ENCODE peak calls at places on chromosomes 13 and 19, in eight cellular contexts. G, E, Z, P, V, F, L and T are unnamed samples.

GRCh38 chr19:18542936-18543813 is at the start of gene FKBP8:
- DNase-seq in G (peak; percentile 91), E (peak; percentile 67), Z (no peak), P (peak; percentile 97), V (peak; percentile 96), F (peak; percentile 90), L (peak; percentile 87), T (peak; percentile 97)

GRCh38 chr19:19661141-19661674 is 2.3 kb downstream of the ATP13A1 start:
- DNase-seq in G (no peak), E (no peak), Z (no peak), P (no peak), V (no peak), F (no peak), L (no peak), T (no peak)

GRCh38 chr13:70490320-70490935 is 382.2 kb upstream of the KLHL1 start:
- DNase-seq in G (no peak), E (no peak), Z (no peak), P (no peak), V (no peak), F (no peak), L (no peak), T (no peak)

GRCh38 chr19:46296722-46297431 is at the start of gene HIF3A:
- DNase-seq in G (no peak), E (no peak), Z (no peak), P (peak; percentile 93), V (peak; percentile 86), F (no peak), L (no peak), T (peak; percentile 99)

GRCh38 chr19:29714371-29714952 is 599 bp downstream of the C19orf12 start:
- DNase-seq in G (peak; percentile 21), E (no peak), Z (no peak), P (no peak), V (no peak), F (peak; percentile 11), L (no peak), T (no peak)

GRCh38 chr19:3606690-3607289 is at the start of gene TBXA2R:
- DNase-seq in G (peak; percentile 28), E (no peak), Z (no peak), P (peak; percentile 77), V (peak; percentile 88), F (peak; percentile 67), L (peak; percentile 32), T (peak; percentile 63)

GRCh38 chr13:93861818-93862217 is 617.7 kb downstream of the DCT start:
- DNase-seq in G (no peak), E (no peak), Z (no peak), P (no peak), V (peak; percentile 17), F (no peak), L (no peak), T (no peak)

GRCh38 chr19:30459859-30460258 is 87.7 kb downstream of the ZNF536 start:
- DNase-seq in G (no peak), E (no peak), Z (no peak), P (no peak), V (no peak), F (no peak), L (no peak), T (no peak)

GRCh38 chr13:86581711-86582110 is 782.5 kb upstream of the SLITRK6 start:
- DNase-seq in G (no peak), E (no peak), Z (no peak), P (no peak), V (no peak), F (no peak), L (no peak), T (no peak)

GRCh38 chr13:41588899-41589298 is 131.5 kb downstream of the RGCC start:
- DNase-seq in G (no peak), E (no peak), Z (no peak), P (no peak), V (no peak), F (no peak), L (no peak), T (peak; percentile 21)

GRCh38 chr13:70523622-70524021 is 415.4 kb upstream of the KLHL1 start:
- DNase-seq in G (no peak), E (no peak), Z (no peak), P (no peak), V (no peak), F (no peak), L (no peak), T (no peak)

GRCh38 chr19:7582446-7582845 is 13.2 kb upstream of the CAMSAP3 start:
- DNase-seq in G (no peak), E (no peak), Z (no peak), P (no peak), V (no peak), F (no peak), L (no peak), T (no peak)

GRCh38 chr19:40519352-40520322 is 52.8 kb downstream of the SPTBN4 start:
- DNase-seq in G (no peak), E (no peak), Z (no peak), P (peak; percentile 68), V (no peak), F (no peak), L (no peak), T (peak; percentile 81)

GRCh38 chr19:1074512-1075283 is 7.7 kb downstream of the ARHGAP45 start:
- DNase-seq in G (peak; percentile 82), E (no peak), Z (no peak), P (no peak), V (no peak), F (peak; percentile 76), L (peak; percentile 93), T (no peak)

GRCh38 chr19:46915386-46915785 is 54.6 kb downstream of the ARHGAP35 start:
- DNase-seq in G (no peak), E (no peak), Z (no peak), P (no peak), V (no peak), F (no peak), L (no peak), T (no peak)